ENCODE peak calls at places on chromosomes 2 and 18, in seven cellular contexts. X, B, V, W, C, L and Q are unnamed samples.

GRCh38 chr18:46518438-46518837 is 138.6 kb downstream of the LOXHD1 start:
- DNase-seq in L (no peak), C (peak; percentile 26), W (no peak), V (no peak), B (no peak), X (no peak), Q (no peak)

GRCh38 chr2:221293949-221294736 is 278.0 kb downstream of the EPHA4 start:
- DNase-seq in W (no peak), L (no peak), C (no peak), V (no peak), X (no peak), B (no peak), Q (no peak)

GRCh38 chr2:172864182-172864581 is 128.5 kb downstream of the RAPGEF4 start:
- DNase-seq in V (peak; percentile 13), C (peak; percentile 3), W (peak; percentile 60), X (peak; percentile 19), L (peak; percentile 27), B (peak; percentile 52), Q (no peak)

GRCh38 chr2:159968282-159968900 is 94.0 kb downstream of the PLA2R1 start:
- DNase-seq in V (peak; percentile 2), W (peak; percentile 75), X (peak; percentile 20), B (no peak), C (peak; percentile 14), L (no peak), Q (no peak)

GRCh38 chr18:64659186-64659585 is 510.3 kb upstream of the LINC00305 start:
- DNase-seq in L (no peak), W (no peak), B (no peak), X (no peak), C (no peak), V (no peak), Q (no peak)

GRCh38 chr2:47196499-47196898 is 41.4 kb upstream of the STPG4 start:
- DNase-seq in V (no peak), C (no peak), W (no peak), X (no peak), L (no peak), B (no peak), Q (no peak)

GRCh38 chr2:150911766-150912280 is 349.8 kb downstream of the RBM43 start:
- DNase-seq in B (peak; percentile 21), V (no peak), X (no peak), L (no peak), W (peak; percentile 96), C (no peak), Q (no peak)

GRCh38 chr2:224217233-224217961 is 178.3 kb upstream of the SERPINE2 start:
- DNase-seq in B (no peak), X (no peak), W (no peak), C (no peak), L (no peak), V (no peak), Q (no peak)

GRCh38 chr2:99803846-99804245 is 314.0 kb upstream of the REV1 start:
- DNase-seq in L (no peak), C (no peak), W (no peak), B (no peak), V (no peak), X (no peak), Q (no peak)

GRCh38 chr2:133674433-133675331 is 106.4 kb upstream of the NCKAP5 start:
- DNase-seq in W (peak; percentile 89), V (peak; percentile 75), L (no peak), X (no peak), C (peak; percentile 93), B (peak; percentile 64), Q (no peak)

GRCh38 chr18:68713131-68713530 is 1.8 kb downstream of the TMX3 start:
- DNase-seq in B (no peak), L (no peak), V (no peak), W (no peak), X (no peak), C (no peak), Q (no peak)

GRCh38 chr2:6368271-6368670 is 497.4 kb downstream of the CMPK2 start:
- DNase-seq in L (no peak), X (no peak), B (no peak), V (no peak), W (no peak), C (no peak), Q (no peak)

GRCh38 chr2:25597881-25598280 is 75.5 kb downstream of the DTNB start:
- DNase-seq in B (no peak), V (no peak), W (no peak), L (no peak), X (no peak), C (no peak), Q (no peak)

GRCh38 chr2:217998926-217999633 is 3.7 kb downstream of the TNS1 start:
- DNase-seq in X (no peak), C (no peak), L (no peak), W (no peak), V (no peak), B (no peak), Q (no peak)

GRCh38 chr18:47397671-47398319 is 146.3 kb upstream of the SKOR2 start:
- DNase-seq in L (no peak), B (no peak), V (no peak), C (no peak), W (no peak), X (peak; percentile 8), Q (no peak)

GRCh38 chr2:231708773-231709635 is 679 bp downstream of the PTMA start:
- DNase-seq in B (peak; percentile 47), C (no peak), L (peak; percentile 44), X (no peak), V (no peak), W (peak; percentile 44), Q (peak; percentile 40)

GRCh38 chr2:184541591-184541990 is 56.7 kb upstream of the ZNF804A start:
- DNase-seq in C (no peak), V (no peak), X (no peak), L (no peak), B (no peak), W (no peak), Q (no peak)

GRCh38 chr18:12811191-12811950 is 72.7 kb downstream of the PTPN2 start:
- DNase-seq in V (no peak), B (no peak), W (no peak), C (no peak), L (no peak), X (no peak), Q (no peak)

GRCh38 chr2:166932032-166932431 is 43.8 kb downstream of the XIRP2 start:
- DNase-seq in X (no peak), L (no peak), V (no peak), B (no peak), C (no peak), W (no peak), Q (no peak)

GRCh38 chr2:140947236-140947635 is 1183.6 kb downstream of the LRP1B start:
- DNase-seq in L (no peak), V (no peak), X (no peak), W (no peak), B (no peak), C (no peak), Q (no peak)

GRCh38 chr2:65639156-65639876 is 206.9 kb upstream of the SPRED2 start:
- DNase-seq in L (no peak), B (peak; percentile 27), C (no peak), X (no peak), W (peak; percentile 84), V (no peak), Q (no peak)

GRCh38 chr2:74984017-74984416 is 25.6 kb downstream of the POLE4 start:
- DNase-seq in W (no peak), V (no peak), L (no peak), X (no peak), C (no peak), B (no peak), Q (no peak)

GRCh38 chr2:96963316-96963715 is 23.1 kb downstream of the FAM178B start:
- DNase-seq in L (no peak), B (no peak), X (no peak), V (no peak), C (no peak), W (no peak), Q (no peak)

GRCh38 chr18:44733069-44733753 is 52.5 kb downstream of the SETBP1 start:
- DNase-seq in C (no peak), X (peak; percentile 14), V (no peak), L (no peak), W (peak; percentile 67), B (no peak), Q (no peak)